ENCODE peak calls at places on chromosome 3, in nine cellular contexts. I is neuronal stem cell, X is GM23248, U is Peyer's patch, Y is MM.1S, Z is cardiac muscle cell, C is neural progenitor cell, Q is colonic mucosa, O is upper lobe of right lung. R is an unnamed sample. For H3K4me1, the result is how much of the 10 kb centered on the place peaks cover.

GRCh38 chr3:39808467-39809180 is 785 bp upstream of the MYRIP start:
- DNase-seq in I (peak), X (peak), U (no peak), Y (no peak), Z (peak), C (peak), Q (peak), O (peak), R (no peak)

GRCh38 chr3:44529927-44530326 is 25.1 kb upstream of the ZKSCAN7 start:
- DNase-seq in I (no peak), X (peak), U (no peak), Y (peak), Z (no peak), C (no peak), Q (peak), O (no peak), R (no peak)

GRCh38 chr3:25471081-25471768 is 43.2 kb downstream of the RARB start:
- DNase-seq in I (no peak), X (no peak), U (no peak), Y (no peak), Z (no peak), C (no peak), Q (no peak), O (no peak), R (no peak)

GRCh38 chr3:77407454-77407853 is 367.6 kb downstream of the ROBO2 start:
- DNase-seq in I (peak), X (no peak), U (no peak), Y (no peak), Z (no peak), C (peak), Q (no peak), O (no peak), R (no peak)

GRCh38 chr3:141863497-141863896 is 12.9 kb upstream of the ATP1B3 start:
- DNase-seq in I (no peak), X (peak), U (no peak), Y (no peak), Z (no peak), C (no peak), Q (no peak), O (no peak), R (no peak)

GRCh38 chr3:101066776-101067175 is 73.6 kb upstream of the ABI3BP start:
- DNase-seq in I (no peak), X (peak), U (no peak), Y (no peak), Z (no peak), C (no peak), Q (no peak), O (no peak), R (no peak)

GRCh38 chr3:144708437-144708836 is 736.8 kb downstream of the DIPK2A start:
- DNase-seq in I (no peak), X (no peak), U (no peak), Y (peak), Z (no peak), C (no peak), Q (no peak), O (no peak), R (no peak)

GRCh38 chr3:191306428-191306827 is 22.8 kb upstream of the CCDC50 start:
- DNase-seq in I (no peak), X (peak), U (no peak), Y (no peak), Z (no peak), C (no peak), Q (no peak), O (no peak), R (no peak)

GRCh38 chr3:38117748-38118420 is 19.0 kb downstream of the ACAA1 start:
- DNase-seq in I (no peak), X (peak), U (peak), Y (peak), Z (peak), C (peak), Q (peak), O (peak), R (no peak)

GRCh38 chr3:22377421-22377820 is 626.4 kb upstream of the ZNF385D start:
- DNase-seq in I (no peak), X (peak), U (no peak), Y (no peak), Z (no peak), C (no peak), Q (no peak), O (no peak), R (no peak)

GRCh38 chr3:113825090-113825489 is 13.5 kb upstream of the GRAMD1C start:
- DNase-seq in I (no peak), X (peak), U (no peak), Y (no peak), Z (no peak), C (no peak), Q (no peak), O (no peak), R (no peak)

GRCh38 chr3:183515968-183516851 is 39.3 kb downstream of the KLHL6 start:
- DNase-seq in I (no peak), X (no peak), U (peak), Y (peak), Z (peak), C (no peak), Q (no peak), O (no peak), R (no peak)

GRCh38 chr3:128270559-128271492 is 117.5 kb downstream of the EEFSEC start:
- DNase-seq in I (no peak), X (no peak), U (no peak), Y (no peak), Z (no peak), C (no peak), Q (no peak), O (no peak), R (no peak)

GRCh38 chr3:181533811-181534210 is 177.9 kb upstream of the SOX2 start:
- DNase-seq in I (peak), X (no peak), U (no peak), Y (no peak), Z (no peak), C (peak), Q (no peak), O (no peak), R (no peak)

GRCh38 chr3:71389911-71390573 is 193.5 kb downstream of the FOXP1 start:
- DNase-seq in I (no peak), X (peak), U (peak), Y (peak), Z (peak), C (peak), Q (peak), O (peak), R (peak)

GRCh38 chr3:27511724-27512422 is 27.7 kb upstream of the SLC4A7 start:
- DNase-seq in I (no peak), X (no peak), U (no peak), Y (no peak), Z (no peak), C (peak), Q (no peak), O (no peak), R (no peak)

GRCh38 chr3:117322866-117323265 is 613.3 kb downstream of the TUSC7 start:
- DNase-seq in I (peak), X (peak), U (no peak), Y (peak), Z (peak), C (peak), Q (no peak), O (no peak), R (no peak)

GRCh38 chr3:104887069-104887468 is 479.6 kb upstream of the ALCAM start:
- DNase-seq in I (no peak), X (peak), U (no peak), Y (no peak), Z (no peak), C (no peak), Q (no peak), O (no peak), R (no peak)

GRCh38 chr3:131714585-131715220 is 211.9 kb upstream of the MRPL3 start:
- DNase-seq in I (no peak), X (no peak), U (no peak), Y (peak), Z (no peak), C (no peak), Q (no peak), O (no peak), R (no peak)

GRCh38 chr3:143786229-143787199 is 61.8 kb downstream of the SLC9A9 start:
- DNase-seq in I (no peak), X (peak), U (no peak), Y (no peak), Z (peak), C (no peak), Q (no peak), O (no peak), R (no peak)

GRCh38 chr3:159872374-159873109 is 116.1 kb upstream of the IL12A start:
- DNase-seq in I (no peak), X (peak), U (no peak), Y (peak), Z (no peak), C (no peak), Q (no peak), O (no peak), R (no peak)

GRCh38 chr3:146085678-146086077 is 75.3 kb downstream of the PLOD2 start:
- DNase-seq in I (no peak), X (no peak), U (no peak), Y (no peak), Z (no peak), C (no peak), Q (no peak), O (no peak), R (no peak)

GRCh38 chr3:16085410-16085809 is 89.1 kb upstream of the GALNT15 start:
- DNase-seq in I (no peak), X (no peak), U (no peak), Y (no peak), Z (no peak), C (no peak), Q (no peak), O (no peak), R (no peak)

GRCh38 chr3:48655586-48655985 is 7.1 kb downstream of the CELSR3 start:
- DNase-seq in I (no peak), X (peak), U (peak), Y (no peak), Z (no peak), C (no peak), Q (no peak), O (no peak), R (no peak)

GRCh38 chr3:171396048-171396447 is 64.2 kb downstream of the TNIK start:
- DNase-seq in I (no peak), X (peak), U (no peak), Y (no peak), Z (no peak), C (no peak), Q (no peak), O (no peak), R (no peak)

GRCh38 chr3:149382518-149382917 is 5.1 kb upstream of the TM4SF1 start:
- DNase-seq in I (no peak), X (peak), U (no peak), Y (no peak), Z (no peak), C (no peak), Q (no peak), O (no peak), R (no peak)

GRCh38 chr3:43024183-43024865 is 45.2 kb downstream of the GASK1A start:
- DNase-seq in I (no peak), X (no peak), U (peak), Y (no peak), Z (no peak), C (no peak), Q (no peak), O (no peak), R (no peak)

GRCh38 chr3:114942773-114943172 is 204.3 kb downstream of the ZBTB20 start:
- DNase-seq in I (no peak), X (no peak), U (no peak), Y (no peak), Z (no peak), C (no peak), Q (no peak), O (no peak), R (no peak)

GRCh38 chr3:43316783-43317460 is 30.6 kb downstream of the SNRK start:
- DNase-seq in I (no peak), X (no peak), U (no peak), Y (no peak), Z (no peak), C (peak), Q (no peak), O (no peak), R (no peak)

GRCh38 chr3:137770821-137771399 is 6.8 kb downstream of the SOX14 start:
- DNase-seq in I (no peak), X (peak), U (no peak), Y (no peak), Z (no peak), C (peak), Q (no peak), O (no peak), R (no peak)

GRCh38 chr3:139537325-139537724 is 2.2 kb downstream of the RBP1 start:
- DNase-seq in I (no peak), X (peak), U (no peak), Y (no peak), Z (no peak), C (no peak), Q (no peak), O (no peak), R (no peak)

GRCh38 chr3:59180006-59180405 is 130.2 kb upstream of the CFAP20DC start:
- DNase-seq in I (no peak), X (no peak), U (no peak), Y (no peak), Z (no peak), C (no peak), Q (no peak), O (no peak), R (peak)

GRCh38 chr3:107285197-107285596 is 92.0 kb upstream of the CCDC54 start:
- DNase-seq in I (no peak), X (peak), U (no peak), Y (no peak), Z (no peak), C (peak), Q (no peak), O (no peak), R (peak)

GRCh38 chr3:183613366-183614293 is 21.8 kb upstream of the KLHL24 start:
- DNase-seq in I (no peak), X (peak), U (no peak), Y (peak), Z (no peak), C (no peak), Q (no peak), O (no peak), R (no peak)

GRCh38 chr3:78917541-78917940 is 850.3 kb downstream of the ROBO1 start:
- DNase-seq in I (no peak), X (no peak), U (no peak), Y (no peak), Z (no peak), C (no peak), Q (no peak), O (no peak), R (no peak)

GRCh38 chr3:192372001-192372400 is 355.3 kb downstream of the FGF12 start:
- DNase-seq in I (no peak), X (no peak), U (no peak), Y (no peak), Z (no peak), C (no peak), Q (no peak), O (no peak), R (no peak)

GRCh38 chr3:139378587-139378986 is 10.9 kb downstream of the COPB2 start:
- DNase-seq in I (no peak), X (no peak), U (no peak), Y (no peak), Z (no peak), C (no peak), Q (no peak), O (no peak), R (no peak)

GRCh38 chr3:81339040-81339845 is 422.2 kb downstream of the GBE1 start:
- DNase-seq in I (no peak), X (peak), U (no peak), Y (peak), Z (peak), C (peak), Q (no peak), O (no peak), R (no peak)

GRCh38 chr3:178498866-178499265 is 37.4 kb upstream of the KCNMB2 start:
- DNase-seq in I (no peak), X (no peak), U (no peak), Y (no peak), Z (no peak), C (no peak), Q (no peak), O (no peak), R (no peak)

DNA sequence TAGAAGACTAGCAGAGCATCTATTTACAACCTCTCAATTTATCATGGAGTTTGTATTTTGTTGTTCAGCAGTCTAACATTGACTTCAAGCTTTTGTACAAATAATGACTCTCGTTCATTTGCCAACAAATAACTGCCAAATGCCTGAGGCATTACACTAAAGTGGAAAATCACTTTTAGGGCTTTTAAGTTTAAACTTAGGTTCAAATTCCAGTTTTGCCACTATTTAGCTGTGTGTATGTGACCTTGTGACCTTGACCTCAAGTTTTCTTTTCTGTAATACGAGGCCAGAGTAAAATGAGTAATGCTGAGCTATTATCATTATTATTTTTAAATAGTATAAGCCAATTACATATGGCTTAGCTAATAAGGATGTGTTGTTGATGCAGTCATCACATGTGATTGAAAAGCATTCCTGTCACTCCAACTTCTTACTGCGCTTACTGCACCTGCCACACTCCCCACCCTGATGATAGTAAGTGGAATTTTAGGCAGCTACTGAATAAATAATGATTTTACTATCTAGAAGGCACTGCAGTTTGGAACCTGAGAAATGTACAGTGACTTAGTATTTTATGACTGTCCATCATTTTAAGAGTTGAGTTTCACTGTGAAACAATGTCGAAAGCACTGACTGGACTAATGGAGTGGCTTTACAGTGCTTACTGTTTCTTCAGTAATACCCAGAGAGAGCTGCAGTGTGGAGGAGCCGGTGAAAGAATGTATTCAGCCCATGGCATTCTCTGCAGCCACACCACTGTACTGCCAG is 16.3 kb downstream of the ARL8B start:
- DNase-seq in I (no peak), X (peak), U (no peak), Y (no peak), Z (peak), C (no peak), Q (no peak), O (no peak), R (no peak)
- H3K4me1 ChIP-seq in I (under half), X (under half), U (under half), Y (under half), Z (under half), C (under half), Q (under half), O (half or more), R (under half)

DNA sequence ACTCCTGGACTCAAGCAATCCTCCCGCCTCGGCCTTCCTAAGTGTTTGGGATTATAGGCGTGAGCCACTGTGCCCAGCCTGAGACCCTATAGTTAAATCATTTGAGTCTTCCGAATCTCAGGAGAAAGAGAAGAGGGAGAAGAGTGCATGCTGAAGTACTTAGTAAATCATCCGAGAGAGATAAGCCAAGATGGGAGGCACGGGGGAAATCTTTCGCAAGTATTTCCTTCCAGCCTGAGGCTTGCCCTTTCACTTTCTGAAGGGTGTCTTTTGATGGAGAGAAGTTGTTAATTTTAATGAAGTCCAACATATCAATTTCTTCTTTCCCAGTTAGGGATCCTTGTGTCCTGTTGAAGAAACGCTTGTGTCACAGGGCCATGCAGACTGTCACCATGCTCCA is 97.1 kb upstream of the SLC6A6 start:
- DNase-seq in I (no peak), X (no peak), U (no peak), Y (no peak), Z (no peak), C (no peak), Q (no peak), O (no peak), R (no peak)
- H3K27ac ChIP-seq in I (no peak), X (no peak), U (no peak), Y (no peak), Z (no peak), C (no peak), Q (no peak), O (no peak), R (no peak)

DNA sequence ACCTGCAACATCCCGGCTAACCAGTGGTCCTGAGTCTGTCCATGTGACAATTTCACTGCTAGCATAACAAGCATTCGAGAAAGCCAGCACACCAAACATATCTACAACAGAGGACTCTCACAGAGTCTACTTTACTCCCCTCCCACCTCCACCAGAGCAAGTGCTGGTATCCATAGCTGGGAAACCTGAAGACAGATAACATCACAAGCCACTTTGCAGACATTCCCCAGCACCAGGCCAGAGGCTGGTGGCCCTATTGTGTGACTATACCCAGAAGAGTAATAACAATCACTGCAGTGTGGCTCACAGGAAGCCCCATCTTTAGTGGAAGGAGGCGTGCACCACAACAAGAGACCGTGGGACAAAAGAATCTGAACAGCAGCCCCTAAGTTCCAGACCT is 255.5 kb upstream of the SLITRK3 start:
- DNase-seq in I (no peak), X (no peak), U (no peak), Y (no peak), Z (no peak), C (no peak), Q (no peak), O (no peak), R (no peak)
- H3K4me3 ChIP-seq in I (no peak), X (no peak), U (no peak), Y (no peak), Z (no peak), C (no peak), Q (no peak), O (no peak), R (no peak)

GRCh38 chr3:41204369-41204768 is 5.1 kb downstream of the CTNNB1 start:
- DNase-seq in I (no peak), X (no peak), U (no peak), Y (no peak), Z (no peak), C (no peak), Q (no peak), O (no peak), R (no peak)

GRCh38 chr3:41200669-41201021 is 1.3 kb downstream of the CTNNB1 start:
- DNase-seq in I (peak), X (peak), U (peak), Y (no peak), Z (peak), C (peak), Q (peak), O (no peak), R (no peak)

GRCh38 chr3:41199866-41200668 is 762 bp downstream of the CTNNB1 start:
- DNase-seq in I (no peak), X (peak), U (peak), Y (peak), Z (no peak), C (peak), Q (peak), O (peak), R (no peak)

GRCh38 chr3:41202834-41203345 is 3.6 kb downstream of the CTNNB1 start:
- DNase-seq in I (no peak), X (peak), U (no peak), Y (no peak), Z (peak), C (peak), Q (no peak), O (no peak), R (no peak)

GRCh38 chr3:41202075-41202833 is 2.9 kb downstream of the CTNNB1 start:
- DNase-seq in I (no peak), X (no peak), U (no peak), Y (no peak), Z (no peak), C (peak), Q (no peak), O (no peak), R (no peak)
- H3K4me1 ChIP-seq in I (under half), X (half or more), U (under half), Y (under half), Z (half or more), C (half or more), Q (under half), O (half or more), R (under half)

GRCh38 chr3:69084668-69085542 is at the start of gene ARL6IP5:
- DNase-seq in I (peak), X (peak), U (peak), Y (peak), Z (peak), C (peak), Q (peak), O (peak), R (peak)
- H3K27ac ChIP-seq in I (no peak), X (peak), U (peak), Y (peak), Z (peak), C (no peak), Q (peak), O (peak), R (no peak)

GRCh38 chr3:56144792-56145191 is 323.5 kb downstream of the ERC2 start:
- DNase-seq in I (no peak), X (peak), U (no peak), Y (no peak), Z (no peak), C (no peak), Q (no peak), O (no peak), R (no peak)

DNA sequence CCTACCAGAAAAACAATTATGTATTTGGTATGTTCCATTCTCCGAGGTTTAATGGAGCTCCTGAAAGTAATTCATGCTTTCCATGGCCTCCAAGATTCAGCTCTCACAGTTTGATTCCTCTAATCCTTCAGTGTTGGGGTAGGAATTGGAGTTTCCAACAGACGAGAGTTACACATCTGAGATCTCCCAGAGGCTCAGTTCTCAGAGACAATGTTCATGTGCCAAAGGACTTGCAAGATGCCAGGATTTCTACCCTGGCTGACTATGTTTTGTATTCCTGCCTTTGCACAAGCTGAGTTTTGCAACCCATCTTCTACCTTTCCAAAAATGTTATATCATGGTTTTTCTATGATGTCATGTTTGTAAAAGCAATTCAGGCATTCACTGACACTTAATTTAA is 322.9 kb downstream of the ERC2 start:
- DNase-seq in I (no peak), X (no peak), U (no peak), Y (no peak), Z (no peak), C (no peak), Q (no peak), O (no peak), R (no peak)
- H3K4me3 ChIP-seq in I (no peak), X (no peak), U (no peak), Y (no peak), Z (no peak), C (no peak), Q (no peak), O (no peak), R (no peak)

R was measured in iPS DF 6.9.